ENCODE peak calls at places on chromosomes 7 and 10, in five cellular contexts. G is body of pancreas, R is RKO, D is NCI-H1436, M is choroid plexus epithelial cell. F is an unnamed sample.

GRCh38 chr7:99469381-99470065 is 3.2 kb upstream of the ZNF789 start:
- DNase-seq in G (no peak), D (no peak), M (peak), R (no peak), F (no peak)

GRCh38 chr7:30922596-30922995 is 10.9 kb downstream of the AQP1 start:
- DNase-seq in M (no peak), R (no peak), D (no peak), G (peak), F (no peak)

GRCh38 chr10:46002916-46003693 is 27.3 kb downstream of the NCOA4 start:
- DNase-seq in G (no peak), R (no peak), M (no peak), D (no peak), F (no peak)

GRCh38 chr10:94490789-94491039 is 54.9 kb upstream of the HELLS start:
- DNase-seq in R (no peak), D (no peak), M (no peak), G (no peak), F (no peak)

GRCh38 chr10:76433161-76434005 is 1002.0 kb downstream of the LRMDA start:
- DNase-seq in M (no peak), R (no peak), G (peak), D (peak), F (peak)

GRCh38 chr10:15558136-15558535 is 161.6 kb downstream of the ITGA8 start:
- DNase-seq in G (no peak), M (peak), R (no peak), D (no peak), F (no peak)

GRCh38 chr7:29841926-29842671 is 35.8 kb downstream of the WIPF3 start:
- DNase-seq in R (no peak), G (no peak), M (no peak), D (no peak), F (no peak)

GRCh38 chr7:74418076-74418475 is 35.6 kb upstream of the GTF2IRD1 start:
- DNase-seq in R (no peak), D (no peak), M (no peak), G (no peak), F (no peak)

GRCh38 chr7:44976746-44977196 is 2.0 kb downstream of the MYO1G start:
- DNase-seq in D (no peak), R (no peak), M (no peak), G (no peak), F (no peak)

GRCh38 chr10:47113907-47114500 is 186.0 kb upstream of the GDF10 start:
- DNase-seq in D (no peak), M (no peak), G (no peak), R (no peak), F (no peak)

GRCh38 chr10:28564905-28565304 is 32.0 kb downstream of the WAC start:
- DNase-seq in M (peak), D (no peak), G (no peak), R (no peak), F (no peak)

GRCh38 chr10:71761541-71762113 is 11.7 kb downstream of the VSIR start:
- DNase-seq in R (no peak), G (no peak), M (no peak), D (no peak), F (no peak)

GRCh38 chr10:90813592-90814365 is 44.1 kb downstream of the HTR7 start:
- DNase-seq in D (no peak), M (no peak), G (no peak), R (no peak), F (peak)

GRCh38 chr7:6310594-6310993 is 38.2 kb upstream of the CYTH3 start:
- DNase-seq in M (no peak), G (no peak), D (no peak), R (no peak), F (no peak)

GRCh38 chr10:130341325-130341724 is 205.1 kb downstream of the GLRX3 start:
- DNase-seq in G (peak), R (peak), M (no peak), D (peak), F (no peak)

GRCh38 chr7:2524808-2525140 is 5.2 kb downstream of the LFNG start:
- DNase-seq in D (no peak), M (no peak), R (no peak), G (no peak), F (no peak)

GRCh38 chr10:29189272-29189671 is 99.6 kb upstream of the LYZL1 start:
- DNase-seq in D (no peak), G (no peak), M (no peak), R (no peak), F (no peak)

GRCh38 chr7:134029743-134030142 is 97.4 kb upstream of the LRGUK start:
- DNase-seq in D (no peak), M (peak), G (no peak), R (no peak), F (no peak)

GRCh38 chr10:108443636-108444035 is 1279.1 kb upstream of the SORCS1 start:
- DNase-seq in M (no peak), G (no peak), R (no peak), D (no peak), F (no peak)

GRCh38 chr7:146606628-146607027 is 490.0 kb downstream of the CNTNAP2 start:
- DNase-seq in G (no peak), D (no peak), R (no peak), M (no peak), F (no peak)

GRCh38 chr10:98270026-98270740 is 2.2 kb upstream of the LOXL4 start:
- DNase-seq in G (no peak), M (no peak), R (no peak), D (no peak), F (no peak)

GRCh38 chr10:4780782-4781181 is 45.2 kb upstream of the AKR1E2 start:
- DNase-seq in R (no peak), D (no peak), M (peak), G (no peak), F (no peak)

GRCh38 chr7:26667514-26668133 is 196.8 kb downstream of the SKAP2 start:
- DNase-seq in D (peak), R (peak), G (peak), M (peak), F (peak)

GRCh38 chr7:138776156-138776833 is 21.5 kb upstream of the TMEM213 start:
- DNase-seq in D (peak), R (no peak), G (no peak), M (no peak), F (no peak)

GRCh38 chr7:123346771-123347170 is 147.0 kb upstream of the SLC13A1 start:
- DNase-seq in R (no peak), D (no peak), M (no peak), G (no peak), F (no peak)

GRCh38 chr7:135712796-135713195 is 15.2 kb downstream of the SLC13A4 start:
- DNase-seq in M (no peak), R (no peak), D (no peak), G (no peak), F (no peak)

GRCh38 chr10:86642499-86642898 is 11.8 kb upstream of the OPN4 start:
- DNase-seq in R (peak), D (no peak), M (no peak), G (no peak), F (no peak)

GRCh38 chr10:100621360-100622205 is 85.8 kb downstream of the HIF1AN start:
- DNase-seq in G (no peak), M (peak), R (no peak), D (no peak), F (no peak)

GRCh38 chr7:102439963-102440795 is 6.8 kb downstream of the ORAI2 start:
- DNase-seq in G (peak), D (no peak), R (peak), M (peak), F (no peak)

GRCh38 chr10:103334567-103334966 is 16.4 kb downstream of the PCGF6 start:
- DNase-seq in M (no peak), G (no peak), R (no peak), D (no peak), F (no peak)

GRCh38 chr7:80335473-80336232 is 176.2 kb downstream of the GNAT3 start:
- DNase-seq in D (no peak), R (no peak), M (peak), G (peak), F (no peak)

GRCh38 chr7:106285801-106286492 is 1.2 kb upstream of the NAMPT start:
- DNase-seq in M (peak), R (no peak), G (no peak), D (no peak), F (no peak)

F was measured in DMS79.